ENCODE peak calls at places on chromosomes 16 and 17, in four cellular contexts. One of them, this sample, is unnamed.

GRCh38 chr17:36730095-36730808 is 128.9 kb downstream of the MRM1 start:
- DNase-seq in K562: no peak
- DNase-seq in HepG2: no peak
- DNase-seq in GM12878: no peak
- DNase-seq in this sample: no peak

GRCh38 chr16:28838558-28838918 is 7.6 kb downstream of the TUFM start:
- DNase-seq in HepG2: no peak
- DNase-seq in GM12878: no peak
- DNase-seq in K562: no peak
- DNase-seq in this sample: no peak

GRCh38 chr16:28258571-28258970 is 33.8 kb upstream of the SBK1 start:
- DNase-seq in HepG2: no peak
- DNase-seq in GM12878: no peak
- DNase-seq in K562: no peak
- DNase-seq in this sample: no peak

GRCh38 chr17:48445248-48445620 is 15.2 kb upstream of the SKAP1 start:
- DNase-seq in K562: no peak
- DNase-seq in GM12878: no peak
- DNase-seq in HepG2: no peak
- DNase-seq in this sample: no peak

GRCh38 chr17:16086957-16087356 is 87.3 kb downstream of the TTC19 start:
- DNase-seq in GM12878: no peak
- DNase-seq in HepG2: no peak
- DNase-seq in K562: no peak
- DNase-seq in this sample: no peak

GRCh38 chr17:37614391-37614790 is 5.2 kb upstream of the SYNRG start:
- DNase-seq in GM12878: no peak
- DNase-seq in HepG2: no peak
- DNase-seq in K562: no peak
- DNase-seq in this sample: no peak

GRCh38 chr17:9839433-9839832 is 13.7 kb downstream of the GLP2R start:
- DNase-seq in GM12878: no peak
- DNase-seq in HepG2: no peak
- DNase-seq in K562: no peak
- DNase-seq in this sample: peak

GRCh38 chr17:46184696-46185095 is 8.5 kb downstream of the KANSL1 start:
- DNase-seq in GM12878: no peak
- DNase-seq in K562: no peak
- DNase-seq in HepG2: no peak
- DNase-seq in this sample: no peak

GRCh38 chr17:65547253-65547670 is 14.2 kb downstream of the AXIN2 start:
- DNase-seq in K562: no peak
- DNase-seq in GM12878: no peak
- DNase-seq in HepG2: peak
- DNase-seq in this sample: peak

GRCh38 chr17:82929676-82930042 is 89.8 kb upstream of the ZNF750 start:
- DNase-seq in K562: no peak
- DNase-seq in HepG2: no peak
- DNase-seq in GM12878: no peak
- DNase-seq in this sample: no peak

GRCh38 chr16:35431829-35432663 is 1972.6 kb downstream of the TP53TG3F start:
- DNase-seq in K562: peak
- DNase-seq in GM12878: no peak
- DNase-seq in HepG2: no peak
- DNase-seq in this sample: peak

GRCh38 chr16:69413045-69413664 is 11.3 kb upstream of the CYB5B start:
- DNase-seq in HepG2: peak
- DNase-seq in K562: no peak
- DNase-seq in GM12878: no peak
- DNase-seq in this sample: no peak

GRCh38 chr17:83109793-83110645 is 30.6 kb downstream of the METRNL start:
- DNase-seq in HepG2: peak
- DNase-seq in K562: no peak
- DNase-seq in GM12878: no peak
- DNase-seq in this sample: peak

GRCh38 chr17:40268141-40268712 is 19.5 kb upstream of the CDC6 start:
- DNase-seq in GM12878: no peak
- DNase-seq in HepG2: peak
- DNase-seq in K562: no peak
- DNase-seq in this sample: no peak

GRCh38 chr17:50026901-50027638 is 28.8 kb upstream of the ITGA3 start:
- DNase-seq in GM12878: no peak
- DNase-seq in HepG2: peak
- DNase-seq in K562: peak
- DNase-seq in this sample: peak

GRCh38 chr17:17204041-17204591 is 2.0 kb downstream of the PLD6 start:
- DNase-seq in K562: no peak
- DNase-seq in HepG2: no peak
- DNase-seq in GM12878: no peak
- DNase-seq in this sample: no peak

GRCh38 chr16:81708459-81709368 is 70.4 kb upstream of the PLCG2 start:
- DNase-seq in HepG2: no peak
- DNase-seq in K562: no peak
- DNase-seq in GM12878: no peak
- DNase-seq in this sample: peak

GRCh38 chr16:1526608-1527555 is 6.6 kb upstream of the TMEM204 start:
- DNase-seq in HepG2: no peak
- DNase-seq in GM12878: no peak
- DNase-seq in K562: no peak
- DNase-seq in this sample: no peak

GRCh38 chr17:19718041-19718612 is 1.7 kb upstream of the SLC47A2 start:
- DNase-seq in K562: no peak
- DNase-seq in HepG2: no peak
- DNase-seq in GM12878: no peak
- DNase-seq in this sample: no peak

GRCh38 chr17:73302189-73302588 is 9.6 kb downstream of the CDC42EP4 start:
- DNase-seq in K562: no peak
- DNase-seq in GM12878: no peak
- DNase-seq in HepG2: no peak
- DNase-seq in this sample: no peak

GRCh38 chr17:73304438-73304837 is 7.4 kb downstream of the CDC42EP4 start:
- DNase-seq in HepG2: no peak
- DNase-seq in GM12878: no peak
- DNase-seq in K562: peak
- DNase-seq in this sample: no peak

GRCh38 chr17:73301359-73301758 is 10.4 kb downstream of the CDC42EP4 start:
- DNase-seq in K562: no peak
- DNase-seq in GM12878: no peak
- DNase-seq in HepG2: no peak
- DNase-seq in this sample: no peak

GRCh38 chr17:73297934-73298861 is 13.6 kb downstream of the CDC42EP4 start:
- DNase-seq in K562: no peak
- DNase-seq in GM12878: no peak
- DNase-seq in HepG2: peak
- DNase-seq in this sample: no peak

GRCh38 chr17:73300392-73300791 is 11.4 kb downstream of the CDC42EP4 start:
- DNase-seq in GM12878: no peak
- DNase-seq in HepG2: peak
- DNase-seq in K562: no peak
- DNase-seq in this sample: no peak
- TF ChIP-seq CHD4 in GM12878: no peak
- TF ChIP-seq CHD4 in HepG2: no peak
- TF ChIP-seq CHD4 in K562: no peak
- TF ChIP-seq CHD4 in this sample: no peak

DNA sequence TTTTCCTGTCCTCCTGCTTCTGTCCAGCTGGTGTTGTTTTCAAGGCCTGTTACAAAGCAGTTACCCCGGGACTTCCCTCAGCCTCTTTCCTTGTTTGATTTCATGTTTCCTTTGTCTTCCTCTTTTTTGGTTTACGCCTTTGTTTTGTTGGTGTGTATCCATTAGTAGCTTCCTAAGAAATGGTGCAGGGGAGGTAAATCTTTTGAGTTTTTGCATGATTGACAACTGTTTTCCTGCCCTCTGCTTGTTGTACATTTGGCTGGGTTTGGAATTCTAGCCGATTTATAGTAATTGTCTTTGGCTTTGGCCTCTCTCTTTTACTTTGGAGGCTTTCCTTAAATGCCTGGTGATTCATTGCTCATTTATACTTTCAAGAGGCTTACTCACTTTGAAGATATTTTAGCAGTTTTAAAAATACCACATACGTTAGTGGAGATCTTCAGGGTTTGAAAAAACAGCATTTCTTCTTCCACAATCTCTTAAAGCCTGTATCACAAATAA is 32.8 kb downstream of the DNAH2 start:
- DNase-seq in GM12878: no peak
- DNase-seq in HepG2: no peak
- DNase-seq in K562: no peak
- DNase-seq in this sample: no peak
- TF ChIP-seq POLR2AphosphoS2 in GM12878: no peak
- TF ChIP-seq POLR2AphosphoS2 in HepG2: no peak
- TF ChIP-seq POLR2AphosphoS2 in K562: no peak
- TF ChIP-seq POLR2AphosphoS2 in this sample: no peak

DNA sequence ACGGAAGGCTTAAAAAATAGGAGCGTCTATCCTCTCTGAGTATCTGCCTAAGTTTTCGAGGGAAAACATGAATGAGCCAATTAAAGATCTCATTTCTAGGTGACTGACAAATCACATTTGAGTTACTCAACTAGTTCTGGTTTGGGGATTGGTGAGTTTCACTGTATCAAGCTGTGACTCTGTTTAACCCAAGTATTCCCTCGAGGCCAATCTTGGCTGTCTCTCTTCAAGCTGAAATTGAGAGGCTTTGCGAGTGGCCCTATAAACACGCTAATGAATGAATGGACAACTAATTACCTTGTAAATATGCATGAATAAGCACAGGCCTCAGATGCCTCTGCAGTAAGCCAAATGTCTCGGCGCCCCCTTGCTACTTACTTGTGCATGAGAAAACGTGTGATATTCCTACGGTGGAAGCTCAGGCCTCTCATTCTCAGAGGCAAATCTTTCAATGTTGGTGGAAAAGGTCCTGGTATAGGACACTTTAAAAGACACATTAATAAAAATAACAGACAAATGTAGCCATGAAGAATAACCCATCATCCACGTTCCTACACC is 450.2 kb upstream of the PSMD7 start:
- DNase-seq in GM12878: no peak
- DNase-seq in K562: no peak
- DNase-seq in HepG2: no peak
- DNase-seq in this sample: no peak
- TF ChIP-seq CHD4 in GM12878: no peak
- TF ChIP-seq CHD4 in K562: no peak
- TF ChIP-seq CHD4 in HepG2: no peak
- TF ChIP-seq CHD4 in this sample: no peak

DNA sequence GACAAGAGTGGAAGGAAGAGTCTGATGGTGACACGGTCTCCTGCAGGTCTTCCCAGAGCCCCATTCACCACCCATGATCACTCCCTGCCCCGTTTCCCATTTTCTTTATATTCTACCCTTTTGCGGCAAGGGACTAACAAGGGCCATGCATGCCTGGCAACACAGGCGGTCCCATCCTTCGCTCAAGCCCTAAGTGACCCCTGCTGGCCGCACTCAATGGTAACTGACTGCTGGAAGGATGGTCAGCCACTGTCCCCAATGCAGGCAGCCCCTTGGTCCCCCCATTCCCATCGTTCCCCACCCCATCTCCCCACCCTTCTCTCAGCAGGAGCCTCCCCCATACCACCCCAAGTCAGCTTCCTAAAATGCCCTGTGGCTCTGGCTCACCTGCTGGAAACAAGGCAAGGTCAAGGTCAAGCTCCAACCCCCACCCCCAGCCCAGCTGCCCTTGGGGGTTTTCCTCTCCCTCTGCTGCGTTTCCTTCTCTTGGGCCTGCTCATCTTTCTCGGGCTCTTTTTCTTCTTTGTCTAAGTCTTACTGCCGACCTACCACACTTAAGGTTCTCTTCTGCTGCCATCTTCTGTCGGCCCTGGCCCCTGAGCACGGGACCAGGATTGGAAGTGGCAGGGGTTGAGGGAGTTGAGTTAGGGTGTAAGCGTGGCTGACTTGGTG is 116.0 kb downstream of the RPTOR start:
- DNase-seq in K562: peak
- DNase-seq in GM12878: no peak
- DNase-seq in HepG2: no peak
- DNase-seq in this sample: no peak
- TF ChIP-seq POLR2AphosphoS2 in K562: no peak
- TF ChIP-seq POLR2AphosphoS2 in GM12878: no peak
- TF ChIP-seq POLR2AphosphoS2 in HepG2: no peak
- TF ChIP-seq POLR2AphosphoS2 in this sample: no peak

GRCh38 chr16:12267491-12267890 is 291.0 kb downstream of the SNX29 start:
- DNase-seq in HepG2: peak
- DNase-seq in GM12878: no peak
- DNase-seq in K562: no peak
- DNase-seq in this sample: no peak

GRCh38 chr16:12268602-12269001 is 292.1 kb downstream of the SNX29 start:
- DNase-seq in HepG2: no peak
- DNase-seq in K562: no peak
- DNase-seq in GM12878: no peak
- DNase-seq in this sample: no peak

GRCh38 chr16:12272264-12272663 is 295.7 kb downstream of the SNX29 start:
- DNase-seq in GM12878: no peak
- DNase-seq in K562: no peak
- DNase-seq in HepG2: no peak
- DNase-seq in this sample: no peak

GRCh38 chr16:12276631-12277030 is 300.1 kb downstream of the SNX29 start:
- DNase-seq in HepG2: no peak
- DNase-seq in K562: no peak
- DNase-seq in GM12878: no peak
- DNase-seq in this sample: no peak

GRCh38 chr16:12271006-12271405 is 294.5 kb downstream of the SNX29 start:
- DNase-seq in GM12878: no peak
- DNase-seq in K562: peak
- DNase-seq in HepG2: peak
- DNase-seq in this sample: peak
- TF ChIP-seq CHD4 in GM12878: no peak
- TF ChIP-seq CHD4 in K562: no peak
- TF ChIP-seq CHD4 in HepG2: no peak
- TF ChIP-seq CHD4 in this sample: no peak

DNA sequence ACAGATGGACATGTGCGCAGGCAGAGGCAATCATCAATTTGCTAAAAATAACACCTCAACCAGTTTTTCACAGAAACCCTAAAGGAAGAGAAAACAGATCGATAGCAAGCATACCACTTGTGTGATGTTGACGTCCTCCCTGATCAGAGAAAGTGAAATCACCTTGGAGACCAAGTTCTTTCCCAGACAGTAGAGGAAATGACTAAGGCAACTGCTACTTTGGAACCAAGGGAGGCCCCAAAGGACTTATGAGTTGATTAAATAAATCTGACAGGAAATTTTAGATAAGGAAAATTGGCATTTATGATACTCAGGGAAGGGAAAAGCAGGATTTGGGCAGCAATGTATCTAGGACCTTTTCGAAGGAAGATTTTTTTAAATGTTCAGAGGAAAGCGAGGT is 267.1 kb upstream of the ASIC2 start:
- DNase-seq in K562: no peak
- DNase-seq in HepG2: no peak
- DNase-seq in GM12878: no peak
- DNase-seq in this sample: no peak
- TF ChIP-seq POLR2AphosphoS2 in K562: no peak
- TF ChIP-seq POLR2AphosphoS2 in HepG2: no peak
- TF ChIP-seq POLR2AphosphoS2 in GM12878: no peak
- TF ChIP-seq POLR2AphosphoS2 in this sample: no peak

This sample was measured in A549.